ENCODE peak calls at places on chromosomes 6 and 20, in nine cellular contexts. X is stimulated activated CD4-positive, alpha-beta T cell treated with anti-CD3 and anti-CD28 coated beads, Interleukin-12 subunit alpha, Interleukin-12 subunit beta, amount 100 ng/mL, for 4 hours; K is GM06990; P is ascending aorta; D is T-helper 1 cell; V is H54; C is IMR-90; B is activated T-cell treated with anti-CD3 and anti-CD28 coated beads, Interleukin-2, amount 50 U/mL, for 4 hours; T is amygdala. H is an unnamed sample.

GRCh38 chr6:49979584-49979983 is 10.2 kb upstream of the DEFB113 start:
- DNase-seq in X (no peak), K (peak), P (no peak), D (no peak), V (no peak), C (no peak), B (no peak), T (no peak), H (no peak)

GRCh38 chr20:5000263-5001173 is 792 bp downstream of the SLC23A2 start:
- DNase-seq in X (peak), K (peak), P (no peak), D (no peak), V (no peak), C (peak), B (peak), T (no peak), H (peak)

GRCh38 chr6:2505624-2506023 is 245.1 kb downstream of the MYLK4 start:
- DNase-seq in X (no peak), K (peak), P (no peak), D (no peak), V (no peak), C (no peak), B (no peak), T (no peak), H (no peak)

GRCh38 chr6:50661636-50662035 is 51.7 kb upstream of the TFAP2D start:
- DNase-seq in X (no peak), K (no peak), P (no peak), D (no peak), V (no peak), C (no peak), B (no peak), T (no peak), H (no peak)

GRCh38 chr20:34713194-34713943 is 9.2 kb downstream of the TP53INP2 start:
- DNase-seq in X (no peak), K (peak), P (no peak), D (no peak), V (peak), C (peak), B (no peak), T (no peak), H (peak)

GRCh38 chr6:33850869-33851541 is 47.2 kb upstream of the MLN start:
- DNase-seq in X (no peak), K (no peak), P (no peak), D (no peak), V (no peak), C (no peak), B (no peak), T (no peak), H (no peak)

GRCh38 chr20:22412977-22413868 is 171.1 kb downstream of the FOXA2 start:
- DNase-seq in X (no peak), K (no peak), P (no peak), D (no peak), V (no peak), C (no peak), B (no peak), T (no peak), H (no peak)

GRCh38 chr6:167756594-167756993 is 70.1 kb upstream of the AFDN start:
- DNase-seq in X (no peak), K (no peak), P (no peak), D (no peak), V (no peak), C (no peak), B (no peak), T (no peak), H (no peak)

GRCh38 chr6:152146385-152146784 is 338.9 kb downstream of the ESR1 start:
- DNase-seq in X (no peak), K (no peak), P (no peak), D (no peak), V (peak), C (peak), B (no peak), T (no peak), H (no peak)

GRCh38 chr6:69090132-69090531 is 455.1 kb downstream of the ADGRB3 start:
- DNase-seq in X (no peak), K (no peak), P (no peak), D (no peak), V (peak), C (peak), B (no peak), T (no peak), H (no peak)

GRCh38 chr6:79307321-79308036 is 73.0 kb upstream of the HMGN3 start:
- DNase-seq in X (no peak), K (no peak), P (no peak), D (no peak), V (no peak), C (no peak), B (no peak), T (no peak), H (no peak)

GRCh38 chr6:15025416-15025815 is 220.5 kb upstream of the JARID2 start:
- DNase-seq in X (no peak), K (no peak), P (no peak), D (no peak), V (no peak), C (no peak), B (no peak), T (no peak), H (no peak)

GRCh38 chr6:125445054-125445453 is 143.3 kb upstream of the HDDC2 start:
- DNase-seq in X (no peak), K (no peak), P (no peak), D (no peak), V (no peak), C (no peak), B (no peak), T (no peak), H (no peak)